ENCODE peak calls at places on chromosomes 11 and 22, in seven cellular contexts. One of them, this sample, is unnamed.
A peak's percentile ranks its signal among the peaks of the same experiment; 100 is the strongest.

GRCh38 chr11:65555693-65556231 is 2.4 kb downstream of the LTBP3 start:
- DNase-seq in mammary epithelial cell: peak; percentile 92
- DNase-seq in left ventricle myocardium inferior: peak; percentile 64
- DNase-seq in kidney: peak; percentile 91
- DNase-seq in heart right ventricle: peak; percentile 67
- DNase-seq in PC-3: peak; percentile 96
- DNase-seq in cardiac muscle cell: no peak
- DNase-seq in this sample: no peak

GRCh38 chr11:6862961-6863360 is at the start of gene OR10A2:
- DNase-seq in mammary epithelial cell: peak; percentile 8
- DNase-seq in left ventricle myocardium inferior: no peak
- DNase-seq in heart right ventricle: no peak
- DNase-seq in PC-3: peak; percentile 19
- DNase-seq in kidney: no peak
- DNase-seq in cardiac muscle cell: peak; percentile 13
- DNase-seq in this sample: peak; percentile 29

GRCh38 chr11:58525037-58525614 is 17.2 kb upstream of the OR5B21 start:
- DNase-seq in cardiac muscle cell: no peak
- DNase-seq in PC-3: no peak
- DNase-seq in left ventricle myocardium inferior: no peak
- DNase-seq in mammary epithelial cell: no peak
- DNase-seq in heart right ventricle: no peak
- DNase-seq in kidney: no peak
- DNase-seq in this sample: no peak

GRCh38 chr22:30717331-30717921 is 22.8 kb downstream of the OSBP2 start:
- DNase-seq in heart right ventricle: no peak
- DNase-seq in kidney: no peak
- DNase-seq in PC-3: peak; percentile 88
- DNase-seq in cardiac muscle cell: no peak
- DNase-seq in mammary epithelial cell: peak; percentile 85
- DNase-seq in left ventricle myocardium inferior: no peak
- DNase-seq in this sample: no peak

GRCh38 chr22:47257566-47257965 is 495.1 kb downstream of the TBC1D22A start:
- DNase-seq in mammary epithelial cell: no peak
- DNase-seq in PC-3: no peak
- DNase-seq in cardiac muscle cell: no peak
- DNase-seq in kidney: no peak
- DNase-seq in heart right ventricle: no peak
- DNase-seq in left ventricle myocardium inferior: no peak
- DNase-seq in this sample: no peak

GRCh38 chr11:56876621-56877312 is 111.9 kb upstream of the OR5AK2 start:
- DNase-seq in cardiac muscle cell: no peak
- DNase-seq in heart right ventricle: peak; percentile 22
- DNase-seq in left ventricle myocardium inferior: no peak
- DNase-seq in PC-3: peak; percentile 35
- DNase-seq in mammary epithelial cell: peak; percentile 69
- DNase-seq in kidney: no peak
- DNase-seq in this sample: peak; percentile 40

GRCh38 chr11:17186932-17187692 is 20.7 kb downstream of the PIK3C2A start:
- DNase-seq in left ventricle myocardium inferior: no peak
- DNase-seq in kidney: no peak
- DNase-seq in heart right ventricle: no peak
- DNase-seq in PC-3: no peak
- DNase-seq in cardiac muscle cell: no peak
- DNase-seq in mammary epithelial cell: no peak
- DNase-seq in this sample: no peak

GRCh38 chr11:45226901-45227300 is 59.2 kb downstream of the SYT13 start:
- DNase-seq in left ventricle myocardium inferior: no peak
- DNase-seq in heart right ventricle: no peak
- DNase-seq in kidney: no peak
- DNase-seq in PC-3: no peak
- DNase-seq in cardiac muscle cell: no peak
- DNase-seq in mammary epithelial cell: no peak
- DNase-seq in this sample: no peak

GRCh38 chr11:110295487-110296225 is 758 bp downstream of the RDX start:
- DNase-seq in heart right ventricle: peak; percentile 38
- DNase-seq in kidney: peak; percentile 82
- DNase-seq in cardiac muscle cell: peak; percentile 71
- DNase-seq in mammary epithelial cell: peak; percentile 56
- DNase-seq in PC-3: peak; percentile 53
- DNase-seq in left ventricle myocardium inferior: peak; percentile 47
- DNase-seq in this sample: no peak

GRCh38 chr11:74330065-74330858 is 18.8 kb upstream of the P4HA3 start:
- DNase-seq in cardiac muscle cell: no peak
- DNase-seq in left ventricle myocardium inferior: no peak
- DNase-seq in heart right ventricle: no peak
- DNase-seq in mammary epithelial cell: peak; percentile 61
- DNase-seq in PC-3: peak; percentile 85
- DNase-seq in kidney: no peak
- DNase-seq in this sample: peak; percentile 18

GRCh38 chr11:13152736-13153541 is 124.7 kb upstream of the BMAL1 start:
- DNase-seq in left ventricle myocardium inferior: no peak
- DNase-seq in heart right ventricle: no peak
- DNase-seq in mammary epithelial cell: no peak
- DNase-seq in kidney: no peak
- DNase-seq in PC-3: peak; percentile 60
- DNase-seq in cardiac muscle cell: peak; percentile 29
- DNase-seq in this sample: no peak

GRCh38 chr22:24391836-24392217 is 35.6 kb upstream of the ADORA2A start:
- DNase-seq in kidney: no peak
- DNase-seq in heart right ventricle: no peak
- DNase-seq in PC-3: peak; percentile 7
- DNase-seq in left ventricle myocardium inferior: no peak
- DNase-seq in mammary epithelial cell: no peak
- DNase-seq in cardiac muscle cell: no peak
- DNase-seq in this sample: no peak

GRCh38 chr11:121478226-121478894 is 25.6 kb upstream of the SORL1-AS1 start:
- DNase-seq in heart right ventricle: no peak
- DNase-seq in cardiac muscle cell: no peak
- DNase-seq in mammary epithelial cell: peak; percentile 61
- DNase-seq in left ventricle myocardium inferior: no peak
- DNase-seq in kidney: no peak
- DNase-seq in PC-3: peak; percentile 94
- DNase-seq in this sample: no peak

GRCh38 chr11:31779268-31779879 is 31.7 kb downstream of the PAX6 start:
- DNase-seq in kidney: no peak
- DNase-seq in cardiac muscle cell: no peak
- DNase-seq in heart right ventricle: no peak
- DNase-seq in mammary epithelial cell: peak; percentile 11
- DNase-seq in PC-3: peak; percentile 75
- DNase-seq in left ventricle myocardium inferior: no peak
- DNase-seq in this sample: no peak

GRCh38 chr22:23751441-23751996 is 607 bp upstream of the ZNF70 start:
- DNase-seq in left ventricle myocardium inferior: no peak
- DNase-seq in heart right ventricle: peak; percentile 41
- DNase-seq in mammary epithelial cell: no peak
- DNase-seq in cardiac muscle cell: peak; percentile 39
- DNase-seq in PC-3: no peak
- DNase-seq in kidney: no peak
- DNase-seq in this sample: no peak

GRCh38 chr22:27046126-27046525 is 388.7 kb downstream of the MIAT start:
- DNase-seq in mammary epithelial cell: no peak
- DNase-seq in left ventricle myocardium inferior: no peak
- DNase-seq in PC-3: no peak
- DNase-seq in cardiac muscle cell: no peak
- DNase-seq in kidney: no peak
- DNase-seq in heart right ventricle: no peak
- DNase-seq in this sample: no peak

GRCh38 chr11:106585061-106585460 is 433.2 kb downstream of the GUCY1A2 start:
- DNase-seq in PC-3: peak; percentile 77
- DNase-seq in heart right ventricle: no peak
- DNase-seq in mammary epithelial cell: peak; percentile 20
- DNase-seq in left ventricle myocardium inferior: no peak
- DNase-seq in cardiac muscle cell: no peak
- DNase-seq in kidney: no peak
- DNase-seq in this sample: no peak

GRCh38 chr11:27718853-27719574 is 18.8 kb upstream of the BDNF start:
- DNase-seq in heart right ventricle: peak; percentile 10
- DNase-seq in kidney: peak; percentile 63
- DNase-seq in PC-3: peak; percentile 47
- DNase-seq in cardiac muscle cell: peak; percentile 87
- DNase-seq in mammary epithelial cell: no peak
- DNase-seq in left ventricle myocardium inferior: peak; percentile 22
- DNase-seq in this sample: no peak

GRCh38 chr11:5509803-5510202 is at the start of gene UBQLN3:
- DNase-seq in PC-3: no peak
- DNase-seq in left ventricle myocardium inferior: no peak
- DNase-seq in heart right ventricle: no peak
- DNase-seq in mammary epithelial cell: no peak
- DNase-seq in cardiac muscle cell: no peak
- DNase-seq in kidney: no peak
- DNase-seq in this sample: no peak

GRCh38 chr11:65430406-65431217 is 8.0 kb downstream of the NEAT1 start:
- DNase-seq in PC-3: peak; percentile 26
- DNase-seq in cardiac muscle cell: no peak
- DNase-seq in left ventricle myocardium inferior: no peak
- DNase-seq in kidney: no peak
- DNase-seq in mammary epithelial cell: peak; percentile 57
- DNase-seq in heart right ventricle: no peak
- DNase-seq in this sample: no peak

DNA sequence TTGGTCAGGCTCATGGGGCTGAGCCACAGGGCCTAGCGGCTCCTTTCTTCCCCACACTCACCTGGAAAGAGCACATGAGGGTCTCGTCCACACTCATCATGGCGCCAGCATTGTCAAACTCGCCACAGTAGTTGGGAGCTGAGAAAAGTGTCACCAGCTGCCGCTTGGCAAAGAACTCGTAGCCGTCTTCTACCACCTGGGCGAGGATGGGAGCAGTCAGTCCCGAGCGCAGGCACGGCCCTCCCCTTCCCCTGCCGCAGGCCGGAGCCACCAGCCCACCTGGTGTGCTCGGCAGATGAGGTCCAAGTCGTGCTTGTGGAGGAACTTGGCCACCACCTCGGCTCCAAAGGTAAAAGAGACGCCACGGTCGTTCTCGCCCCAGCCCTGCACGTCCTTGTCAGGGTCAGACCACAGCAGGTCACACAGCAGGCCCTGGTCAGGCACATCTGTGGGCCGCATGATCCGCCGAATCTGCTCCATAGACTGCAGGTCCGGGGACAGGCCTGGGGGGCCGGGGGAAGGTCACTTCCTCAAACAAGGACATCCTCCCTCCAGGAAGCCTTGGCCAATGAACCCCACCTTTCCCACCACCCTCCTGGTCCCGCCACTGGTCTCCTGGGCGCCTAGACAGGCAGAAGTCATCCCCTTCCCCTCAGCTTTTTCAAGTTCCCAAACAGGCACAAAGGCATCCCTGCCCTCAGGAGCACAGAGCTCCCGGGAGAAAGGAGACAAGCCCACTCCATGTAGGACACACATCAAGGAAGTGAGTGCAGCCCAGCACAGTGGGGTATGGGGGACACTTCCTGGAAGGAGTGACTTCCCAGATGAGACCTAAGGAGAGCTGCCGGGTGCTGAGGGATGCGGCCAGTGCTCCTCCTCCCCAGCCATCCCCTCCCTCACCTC is 2.7 kb downstream of the PPP1CA start:
- DNase-seq in kidney: no peak
- DNase-seq in left ventricle myocardium inferior: no peak
- DNase-seq in heart right ventricle: no peak
- DNase-seq in PC-3: no peak
- DNase-seq in cardiac muscle cell: no peak
- DNase-seq in mammary epithelial cell: no peak
- DNase-seq in this sample: no peak
- H3K27ac ChIP-seq in kidney: no peak overlapping the region
- H3K27ac ChIP-seq in left ventricle myocardium inferior: no peak overlapping the region
- H3K27ac ChIP-seq in heart right ventricle: no peak overlapping the region
- H3K27ac ChIP-seq in PC-3: no peak overlapping the region
- H3K27ac ChIP-seq in cardiac muscle cell: no peak overlapping the region
- H3K27ac ChIP-seq in mammary epithelial cell: no peak overlapping the region
- H3K27ac ChIP-seq in this sample: no peak overlapping the region

GRCh38 chr22:19480173-19480568 is 451 bp downstream of the CDC45 start:
- DNase-seq in left ventricle myocardium inferior: no peak
- DNase-seq in PC-3: no peak
- DNase-seq in mammary epithelial cell: no peak
- DNase-seq in kidney: no peak
- DNase-seq in cardiac muscle cell: no peak
- DNase-seq in heart right ventricle: no peak
- DNase-seq in this sample: no peak
- H3K27ac ChIP-seq in left ventricle myocardium inferior: no peak overlapping the region
- H3K27ac ChIP-seq in PC-3: no peak overlapping the region
- H3K27ac ChIP-seq in mammary epithelial cell: peak overlapping the region; percentile 100
- H3K27ac ChIP-seq in kidney: no peak overlapping the region
- H3K27ac ChIP-seq in cardiac muscle cell: no peak overlapping the region
- H3K27ac ChIP-seq in heart right ventricle: no peak overlapping the region
- H3K27ac ChIP-seq in this sample: no peak overlapping the region

DNA sequence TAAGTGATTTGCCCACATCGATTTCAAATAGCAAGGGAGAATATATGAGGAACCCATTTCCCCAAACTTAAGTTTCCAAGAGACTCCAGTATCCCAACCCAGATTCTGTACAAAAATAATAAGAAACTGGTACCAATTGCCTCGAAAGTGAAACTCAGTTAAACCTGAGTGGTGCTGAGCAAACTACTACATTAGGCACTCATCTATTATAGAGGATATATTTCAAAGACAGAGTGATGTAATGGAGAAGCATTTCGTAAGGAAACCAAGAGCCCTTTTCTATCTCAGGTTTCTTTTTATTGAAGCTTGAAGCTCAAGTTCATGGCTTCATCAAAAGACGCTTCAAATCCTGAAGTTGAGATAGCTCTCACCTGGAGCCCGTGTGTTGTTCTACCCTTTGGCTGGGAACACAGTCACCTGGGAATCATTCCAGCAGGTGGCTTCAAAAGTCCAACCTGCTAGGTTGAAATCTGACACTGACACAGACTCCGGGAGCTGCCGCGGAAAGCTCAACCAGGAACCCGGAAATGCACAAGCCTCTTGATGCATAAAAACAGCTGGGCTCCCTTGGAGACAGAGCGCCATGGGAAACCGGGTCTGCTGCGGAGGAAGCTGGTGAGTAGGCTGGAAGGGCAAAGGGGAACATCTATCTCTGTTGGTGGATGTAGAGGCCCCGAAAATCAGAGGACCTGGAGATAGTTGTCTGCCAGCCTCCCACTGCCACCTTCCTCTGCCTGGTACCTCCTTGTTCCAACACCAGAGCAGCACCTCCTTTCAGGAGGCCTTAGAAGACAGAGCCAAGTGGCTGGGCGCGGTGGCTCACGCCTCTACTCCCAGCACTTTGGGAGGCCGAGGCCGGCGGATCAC is at the start of gene C11orf52:
- DNase-seq in PC-3: peak; percentile 97
- DNase-seq in cardiac muscle cell: peak; percentile 73
- DNase-seq in kidney: peak; percentile 90
- DNase-seq in mammary epithelial cell: peak; percentile 77
- DNase-seq in heart right ventricle: peak; percentile 46
- DNase-seq in left ventricle myocardium inferior: no peak
- DNase-seq in this sample: peak; percentile 51
- H3K27ac ChIP-seq in PC-3: peak within 1 kb of the TSS; percentile 1
- H3K27ac ChIP-seq in cardiac muscle cell: peak within 1 kb of the TSS; percentile 46
- H3K27ac ChIP-seq in kidney: peak within 1 kb of the TSS; percentile 92
- H3K27ac ChIP-seq in mammary epithelial cell: no peak within 1 kb of the TSS
- H3K27ac ChIP-seq in heart right ventricle: peak within 1 kb of the TSS; percentile 65
- H3K27ac ChIP-seq in left ventricle myocardium inferior: peak within 1 kb of the TSS; percentile 75
- H3K27ac ChIP-seq in this sample: peak within 1 kb of the TSS; percentile 26

GRCh38 chr11:30291331-30291730 is 31.6 kb upstream of the ARL14EP start:
- DNase-seq in PC-3: no peak
- DNase-seq in mammary epithelial cell: no peak
- DNase-seq in left ventricle myocardium inferior: no peak
- DNase-seq in cardiac muscle cell: no peak
- DNase-seq in kidney: no peak
- DNase-seq in heart right ventricle: no peak
- DNase-seq in this sample: no peak

GRCh38 chr11:30295178-30295885 is 27.6 kb upstream of the ARL14EP start:
- DNase-seq in PC-3: no peak
- DNase-seq in heart right ventricle: no peak
- DNase-seq in kidney: peak; percentile 45
- DNase-seq in mammary epithelial cell: no peak
- DNase-seq in cardiac muscle cell: no peak
- DNase-seq in left ventricle myocardium inferior: no peak
- DNase-seq in this sample: no peak

GRCh38 chr11:30292545-30292944 is 30.4 kb upstream of the ARL14EP start:
- DNase-seq in cardiac muscle cell: no peak
- DNase-seq in mammary epithelial cell: no peak
- DNase-seq in kidney: no peak
- DNase-seq in heart right ventricle: no peak
- DNase-seq in left ventricle myocardium inferior: no peak
- DNase-seq in PC-3: no peak
- DNase-seq in this sample: no peak
- H3K27ac ChIP-seq in cardiac muscle cell: no peak overlapping the region
- H3K27ac ChIP-seq in mammary epithelial cell: no peak overlapping the region
- H3K27ac ChIP-seq in kidney: no peak overlapping the region
- H3K27ac ChIP-seq in heart right ventricle: no peak overlapping the region
- H3K27ac ChIP-seq in left ventricle myocardium inferior: no peak overlapping the region
- H3K27ac ChIP-seq in PC-3: no peak overlapping the region
- H3K27ac ChIP-seq in this sample: no peak overlapping the region

This sample was measured in epithelial cell of prostate.